ENCODE peak calls at places on chromosomes 16 and 17, in seven cellular contexts. Q is RWPE2, Y is C1 segment of cervical spinal cord, D is fibroblast of mammary gland, X is EH, N is endothelial cell of umbilical vein, W is NCI-H1048. J is an unnamed sample.

GRCh38 chr17:73924083-73924482 is 279.4 kb upstream of the RPL38 start:
- DNase-seq in W (no peak), N (no peak), Y (no peak), D (no peak), Q (no peak), X (no peak), J (no peak)

GRCh38 chr16:30087181-30087898 is 4.4 kb downstream of the TBX6 start:
- DNase-seq in D (no peak), N (no peak), X (no peak), Y (no peak), W (no peak), Q (no peak), J (no peak)

GRCh38 chr17:27536781-27537180 is 80.5 kb downstream of the KSR1 start:
- DNase-seq in X (no peak), Q (no peak), N (no peak), D (no peak), Y (no peak), W (no peak), J (no peak)

GRCh38 chr16:27690604-27691003 is 140.7 kb downstream of the KATNIP start:
- DNase-seq in Q (no peak), W (no peak), N (peak), D (peak), Y (peak), X (peak), J (peak)

GRCh38 chr17:68461589-68461988 is 4.3 kb upstream of the WIPI1 start:
- DNase-seq in D (no peak), N (peak), Y (no peak), W (no peak), Q (no peak), X (no peak), J (no peak)

GRCh38 chr16:15598648-15599190 is 44.2 kb downstream of the MARF1 start:
- DNase-seq in N (no peak), W (no peak), D (no peak), Q (no peak), Y (no peak), X (no peak), J (no peak)

GRCh38 chr17:57481901-57482300 is 225.6 kb downstream of the MSI2 start:
- DNase-seq in Y (no peak), Q (no peak), X (peak), W (no peak), N (no peak), D (peak), J (peak)

GRCh38 chr16:78257376-78257728 is 157.9 kb downstream of the WWOX start:
- DNase-seq in X (no peak), Q (no peak), N (no peak), W (no peak), Y (no peak), D (no peak), J (peak)

GRCh38 chr17:67434061-67434525 is 57.0 kb downstream of the PITPNC1 start:
- DNase-seq in Q (no peak), D (no peak), N (no peak), Y (no peak), W (no peak), X (no peak), J (no peak)

GRCh38 chr16:73021866-73022495 is 25.9 kb downstream of the ZFHX3 start:
- DNase-seq in N (no peak), W (no peak), Q (no peak), Y (peak), X (no peak), D (no peak), J (no peak)

GRCh38 chr17:72580321-72581127 is 459.7 kb downstream of the SOX9 start:
- DNase-seq in Q (no peak), N (no peak), D (no peak), X (no peak), W (no peak), Y (no peak), J (no peak)

GRCh38 chr16:86541560-86541959 is 13.5 kb downstream of the MTHFSD start:
- DNase-seq in D (no peak), Y (no peak), X (no peak), N (no peak), W (no peak), Q (no peak), J (no peak)

GRCh38 chr17:8289103-8289397 is 580 bp downstream of the RANGRF start:
- DNase-seq in W (no peak), X (no peak), D (no peak), N (no peak), Q (no peak), Y (no peak), J (no peak)

GRCh38 chr17:69471406-69471805 is 56.9 kb downstream of the MAP2K6 start:
- DNase-seq in X (no peak), D (no peak), Y (no peak), Q (no peak), N (no peak), W (no peak), J (no peak)

GRCh38 chr17:33057564-33057963 is 65.9 kb downstream of the SPACA3 start:
- DNase-seq in W (no peak), D (no peak), Q (no peak), Y (no peak), X (peak), N (no peak), J (no peak)

GRCh38 chr17:50661795-50662391 is 27.2 kb downstream of the ABCC3 start:
- DNase-seq in X (peak), D (peak), W (no peak), Q (peak), N (peak), Y (no peak), J (peak)

GRCh38 chr16:27801259-27801945 is 251.5 kb downstream of the KATNIP start:
- DNase-seq in Q (no peak), Y (no peak), N (no peak), W (no peak), X (no peak), D (peak), J (no peak)

GRCh38 chr16:77307764-77308561 is 108.8 kb downstream of the SYCE1L start:
- DNase-seq in Q (no peak), D (peak), X (peak), W (no peak), Y (no peak), N (peak), J (peak)

GRCh38 chr16:65875362-65876199 is 490.9 kb upstream of the CDH5 start:
- DNase-seq in W (no peak), Y (no peak), D (peak), Q (no peak), X (peak), N (no peak), J (no peak)

GRCh38 chr17:17042851-17043667 is 802 bp downstream of the MPRIP start:
- DNase-seq in X (peak), D (peak), N (peak), Y (peak), Q (peak), W (no peak), J (peak)

GRCh38 chr17:15999974-16000827 is 577 bp downstream of the TTC19 start:
- DNase-seq in Q (no peak), Y (no peak), X (peak), D (peak), W (no peak), N (peak), J (peak)

GRCh38 chr16:88785106-88785924 is at the start of gene PIEZO1:
- DNase-seq in X (peak), N (peak), W (no peak), D (no peak), Q (peak), Y (peak), J (peak)

GRCh38 chr16:27759301-27759871 is 209.4 kb downstream of the KATNIP start:
- DNase-seq in N (peak), D (peak), Y (peak), Q (no peak), W (no peak), X (peak), J (peak)